ENCODE peak calls at places on chromosomes 2 and 18, in five cellular contexts. One of them, this sample, is unnamed.

GRCh38 chr2:237868631-237869356 is 9.4 kb downstream of the RAMP1 start:
- DNase-seq in GM23248: no peak
- DNase-seq in Panc1: no peak
- DNase-seq in neuronal stem cell: no peak
- DNase-seq in heart left ventricle: no peak
- DNase-seq in this sample: no peak

GRCh38 chr2:35989523-35989922 is 366.1 kb upstream of the CRIM1 start:
- DNase-seq in Panc1: no peak
- DNase-seq in GM23248: no peak
- DNase-seq in heart left ventricle: no peak
- DNase-seq in neuronal stem cell: peak; percentile 46
- DNase-seq in this sample: no peak

GRCh38 chr18:27668126-27668525 is 483.0 kb upstream of the CHST9 start:
- DNase-seq in heart left ventricle: no peak
- DNase-seq in Panc1: no peak
- DNase-seq in GM23248: peak; percentile 37
- DNase-seq in neuronal stem cell: no peak
- DNase-seq in this sample: no peak

GRCh38 chr2:128421286-128421685 is 102.6 kb upstream of the HS6ST1 start:
- DNase-seq in GM23248: no peak
- DNase-seq in Panc1: no peak
- DNase-seq in heart left ventricle: no peak
- DNase-seq in neuronal stem cell: no peak
- DNase-seq in this sample: no peak

GRCh38 chr18:74745658-74746403 is 148.2 kb downstream of the ZNF407 start:
- DNase-seq in heart left ventricle: no peak
- DNase-seq in GM23248: peak; percentile 89
- DNase-seq in neuronal stem cell: no peak
- DNase-seq in Panc1: peak; percentile 89
- DNase-seq in this sample: no peak

GRCh38 chr2:134146620-134147019 is 107.3 kb upstream of the MGAT5 start:
- DNase-seq in Panc1: no peak
- DNase-seq in GM23248: peak; percentile 71
- DNase-seq in neuronal stem cell: no peak
- DNase-seq in heart left ventricle: no peak
- DNase-seq in this sample: no peak

GRCh38 chr2:58601017-58601416 is 359.9 kb upstream of the FANCL start:
- DNase-seq in heart left ventricle: no peak
- DNase-seq in GM23248: peak; percentile 63
- DNase-seq in Panc1: no peak
- DNase-seq in neuronal stem cell: no peak
- DNase-seq in this sample: no peak

GRCh38 chr2:149538138-149538833 is 49.3 kb downstream of the MMADHC start:
- DNase-seq in neuronal stem cell: no peak
- DNase-seq in GM23248: no peak
- DNase-seq in heart left ventricle: no peak
- DNase-seq in Panc1: no peak
- DNase-seq in this sample: no peak

GRCh38 chr2:9249036-9249800 is 42.6 kb downstream of the ASAP2 start:
- DNase-seq in GM23248: peak; percentile 94
- DNase-seq in Panc1: no peak
- DNase-seq in neuronal stem cell: no peak
- DNase-seq in heart left ventricle: no peak
- DNase-seq in this sample: no peak

GRCh38 chr2:3169106-3169870 is 208.3 kb downstream of the EIPR1 start:
- DNase-seq in neuronal stem cell: no peak
- DNase-seq in heart left ventricle: no peak
- DNase-seq in Panc1: no peak
- DNase-seq in GM23248: peak; percentile 90
- DNase-seq in this sample: peak; percentile 24

GRCh38 chr2:170525566-170525900 is 189.6 kb upstream of the SP5 start:
- DNase-seq in GM23248: peak; percentile 98
- DNase-seq in heart left ventricle: peak; percentile 67
- DNase-seq in Panc1: peak; percentile 15
- DNase-seq in neuronal stem cell: no peak
- DNase-seq in this sample: peak; percentile 48

GRCh38 chr2:74927617-74928016 is 30.8 kb upstream of the POLE4 start:
- DNase-seq in Panc1: no peak
- DNase-seq in GM23248: no peak
- DNase-seq in heart left ventricle: no peak
- DNase-seq in neuronal stem cell: no peak
- DNase-seq in this sample: no peak

GRCh38 chr18:13836559-13836958 is 12.6 kb downstream of the MC5R start:
- DNase-seq in Panc1: no peak
- DNase-seq in GM23248: no peak
- DNase-seq in heart left ventricle: no peak
- DNase-seq in neuronal stem cell: no peak
- DNase-seq in this sample: no peak

GRCh38 chr2:137467246-137467862 is 496.9 kb upstream of the HNMT start:
- DNase-seq in neuronal stem cell: peak; percentile 41
- DNase-seq in Panc1: peak; percentile 32
- DNase-seq in GM23248: peak; percentile 47
- DNase-seq in heart left ventricle: no peak
- DNase-seq in this sample: no peak

GRCh38 chr2:201203916-201204654 is 21.1 kb downstream of the CASP10 start:
- DNase-seq in Panc1: no peak
- DNase-seq in GM23248: peak; percentile 90
- DNase-seq in neuronal stem cell: no peak
- DNase-seq in heart left ventricle: no peak
- DNase-seq in this sample: no peak

DNA sequence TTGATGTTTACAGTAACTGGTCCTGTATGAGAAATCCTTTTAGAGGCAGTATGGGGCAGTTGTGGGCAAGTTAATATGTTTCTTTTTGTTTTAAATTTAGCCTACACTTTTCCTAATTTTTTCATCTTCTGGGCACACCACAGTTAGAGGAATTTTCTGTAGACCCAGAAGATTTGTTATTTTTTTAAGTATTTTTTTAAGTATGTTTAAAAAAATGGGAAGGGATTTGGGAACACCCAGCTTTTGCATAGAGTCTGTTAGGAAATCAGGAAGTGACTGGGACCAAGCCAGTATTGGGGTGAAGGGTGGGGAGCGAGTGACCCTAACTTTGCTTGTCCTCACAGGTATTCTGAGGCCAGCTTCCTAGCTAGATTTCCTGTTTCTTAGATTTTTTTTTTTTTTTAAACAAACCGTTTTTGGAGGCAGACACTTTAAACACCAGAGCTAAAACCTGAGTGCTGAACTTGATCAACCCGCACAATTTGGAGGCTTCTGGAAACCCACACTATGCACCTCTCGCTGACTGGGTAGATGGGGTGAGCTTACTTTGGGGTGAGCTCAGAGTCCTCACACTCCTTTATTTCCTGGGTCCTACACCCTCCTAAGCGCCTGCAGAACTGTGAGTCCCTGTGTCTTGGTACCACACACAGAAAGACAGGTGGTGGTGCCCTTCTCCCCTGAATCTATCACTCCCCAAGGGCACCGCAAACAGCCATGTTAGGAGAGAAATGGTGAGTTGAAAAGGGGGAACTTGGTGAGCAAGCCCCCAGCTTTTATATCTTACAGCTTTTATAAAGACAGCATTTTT is 5.2 kb downstream of the GATA6 start:
- DNase-seq in Panc1: no peak
- DNase-seq in heart left ventricle: no peak
- DNase-seq in neuronal stem cell: no peak
- DNase-seq in GM23248: no peak
- DNase-seq in this sample: no peak
- H3K4me3 ChIP-seq in Panc1: no peak overlapping the region
- H3K4me3 ChIP-seq in heart left ventricle: peak overlapping the region; percentile 83
- H3K4me3 ChIP-seq in neuronal stem cell: no peak overlapping the region
- H3K4me3 ChIP-seq in GM23248: peak overlapping the region; percentile 95
- H3K4me3 ChIP-seq in this sample: peak overlapping the region; percentile 79

DNA sequence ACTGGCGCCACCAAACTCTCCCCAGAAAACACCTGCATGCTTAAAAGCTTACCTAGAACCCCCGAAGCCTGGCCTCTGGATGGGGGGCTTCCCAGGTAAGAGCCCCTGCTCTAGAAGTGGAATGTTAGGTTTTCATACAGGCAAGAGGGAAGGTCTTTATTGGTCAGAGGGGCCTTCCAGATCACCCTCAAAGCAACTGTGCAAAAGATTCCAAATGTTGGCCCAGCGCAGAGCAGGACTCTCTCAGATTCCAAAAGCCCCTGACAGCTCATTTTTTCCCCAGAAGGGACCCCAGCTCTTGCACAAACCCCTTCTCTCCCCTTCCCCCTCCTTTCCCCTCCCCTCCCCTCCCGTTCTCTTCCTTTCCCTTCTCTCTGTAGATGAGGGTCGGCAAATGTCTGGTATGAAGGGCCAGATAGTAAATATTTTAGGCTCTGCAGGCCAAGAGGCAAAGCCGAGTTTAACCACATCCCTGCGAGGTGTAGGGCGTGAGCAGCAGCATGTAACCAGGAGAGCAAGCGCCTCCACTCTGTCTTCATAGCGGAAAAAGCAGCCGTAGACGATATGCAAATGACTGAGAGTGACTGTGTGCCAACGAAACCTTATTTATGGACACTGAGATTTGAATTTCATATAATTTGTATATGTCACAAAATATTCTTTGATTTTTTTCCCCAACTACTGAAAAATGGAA is 116.9 kb downstream of the SMAD7 start:
- DNase-seq in heart left ventricle: peak; percentile 13
- DNase-seq in Panc1: no peak
- DNase-seq in GM23248: no peak
- DNase-seq in neuronal stem cell: no peak
- DNase-seq in this sample: peak; percentile 47
- H3K4me3 ChIP-seq in heart left ventricle: no peak overlapping the region
- H3K4me3 ChIP-seq in Panc1: peak overlapping the region; percentile 35
- H3K4me3 ChIP-seq in GM23248: peak overlapping the region; percentile 19
- H3K4me3 ChIP-seq in neuronal stem cell: no peak overlapping the region
- H3K4me3 ChIP-seq in this sample: peak overlapping the region; percentile 42

GRCh38 chr2:84925724-84926376 is 20.4 kb downstream of the TMSB10 start:
- DNase-seq in neuronal stem cell: peak; percentile 90
- DNase-seq in Panc1: peak; percentile 97
- DNase-seq in heart left ventricle: peak; percentile 97
- DNase-seq in GM23248: peak; percentile 95
- DNase-seq in this sample: peak; percentile 97
- H3K4me3 ChIP-seq in neuronal stem cell: peak overlapping the region; percentile 23
- H3K4me3 ChIP-seq in Panc1: peak overlapping the region; percentile 79
- H3K4me3 ChIP-seq in heart left ventricle: peak overlapping the region; percentile 33
- H3K4me3 ChIP-seq in GM23248: peak overlapping the region; percentile 68
- H3K4me3 ChIP-seq in this sample: peak overlapping the region; percentile 50

GRCh38 chr2:165203689-165204559 is at the start of gene SCN3A:
- DNase-seq in heart left ventricle: peak; percentile 23
- DNase-seq in Panc1: peak; percentile 22
- DNase-seq in neuronal stem cell: peak; percentile 38
- DNase-seq in GM23248: peak; percentile 69
- DNase-seq in this sample: no peak

GRCh38 chr2:165197346-165197745 is 6.5 kb downstream of the SCN3A start:
- DNase-seq in GM23248: no peak
- DNase-seq in neuronal stem cell: no peak
- DNase-seq in heart left ventricle: no peak
- DNase-seq in Panc1: no peak
- DNase-seq in this sample: no peak

GRCh38 chr2:165198181-165198580 is 5.7 kb downstream of the SCN3A start:
- DNase-seq in heart left ventricle: no peak
- DNase-seq in Panc1: no peak
- DNase-seq in neuronal stem cell: no peak
- DNase-seq in GM23248: no peak
- DNase-seq in this sample: no peak

GRCh38 chr2:165205865-165206264 is 2.0 kb upstream of the SCN3A start:
- DNase-seq in Panc1: no peak
- DNase-seq in heart left ventricle: no peak
- DNase-seq in GM23248: no peak
- DNase-seq in neuronal stem cell: no peak
- DNase-seq in this sample: no peak

DNA sequence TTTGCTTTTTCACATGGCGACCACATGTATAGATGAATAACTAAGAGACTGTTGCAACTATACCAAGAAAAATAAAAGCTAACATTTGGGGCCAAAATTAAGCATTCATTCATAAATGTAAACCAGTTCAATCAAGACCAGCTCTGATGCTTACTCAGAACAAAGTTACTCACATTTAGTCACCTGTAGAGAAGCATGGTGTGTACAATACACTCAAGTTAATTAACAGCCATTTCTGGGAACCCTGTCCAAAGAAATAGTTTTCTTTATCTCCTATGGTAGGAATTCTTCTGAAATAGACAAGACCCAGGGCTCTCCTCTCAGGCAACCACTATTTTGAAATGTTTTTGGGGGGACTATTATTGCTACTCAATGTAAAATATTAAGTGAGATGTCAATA is 1.6 kb downstream of the SCN3A start:
- DNase-seq in heart left ventricle: no peak
- DNase-seq in GM23248: no peak
- DNase-seq in Panc1: no peak
- DNase-seq in neuronal stem cell: no peak
- DNase-seq in this sample: no peak
- H3K4me3 ChIP-seq in heart left ventricle: no peak overlapping the region
- H3K4me3 ChIP-seq in GM23248: no peak overlapping the region
- H3K4me3 ChIP-seq in Panc1: no peak overlapping the region
- H3K4me3 ChIP-seq in neuronal stem cell: no peak overlapping the region
- H3K4me3 ChIP-seq in this sample: no peak overlapping the region

GRCh38 chr2:227881866-227882517 is 10.6 kb downstream of the DAW1 start:
- DNase-seq in neuronal stem cell: no peak
- DNase-seq in GM23248: peak; percentile 35
- DNase-seq in heart left ventricle: no peak
- DNase-seq in Panc1: no peak
- DNase-seq in this sample: no peak
- H3K4me3 ChIP-seq in neuronal stem cell: no peak overlapping the region
- H3K4me3 ChIP-seq in GM23248: no peak overlapping the region
- H3K4me3 ChIP-seq in heart left ventricle: no peak overlapping the region
- H3K4me3 ChIP-seq in Panc1: no peak overlapping the region
- H3K4me3 ChIP-seq in this sample: no peak overlapping the region

This sample was measured in lower lobe of right lung.